ENCODE peak calls at places on chromosomes 2 and 18, in eight cellular contexts. One of them, this sample, is unnamed.
A peak's percentile ranks its signal among the peaks of the same experiment; 100 is the strongest.

GRCh38 chr2:21821697-21822227 is 698.0 kb downstream of the TDRD15 start:
- DNase-seq in EH: peak; percentile 48
- DNase-seq in NCI-H1930: no peak
- DNase-seq in NCI-H82: no peak
- DNase-seq in left lung: no peak
- DNase-seq in fibroblast of the conjunctiva: no peak
- DNase-seq in testis: no peak
- DNase-seq in AG08395: no peak
- DNase-seq in this sample: no peak

GRCh38 chr2:182587831-182588230 is 128.2 kb upstream of the DNAJC10 start:
- DNase-seq in EH: peak; percentile 94
- DNase-seq in fibroblast of the conjunctiva: peak; percentile 32
- DNase-seq in AG08395: peak; percentile 54
- DNase-seq in NCI-H1930: no peak
- DNase-seq in testis: no peak
- DNase-seq in left lung: no peak
- DNase-seq in NCI-H82: no peak
- DNase-seq in this sample: no peak

GRCh38 chr18:57209697-57210096 is 62.8 kb downstream of the BOD1L2 start:
- DNase-seq in left lung: no peak
- DNase-seq in testis: no peak
- DNase-seq in EH: no peak
- DNase-seq in AG08395: no peak
- DNase-seq in NCI-H1930: no peak
- DNase-seq in fibroblast of the conjunctiva: no peak
- DNase-seq in NCI-H82: no peak
- DNase-seq in this sample: no peak

GRCh38 chr2:38507712-38508111 is 95.0 kb downstream of the HNRNPLL start:
- DNase-seq in fibroblast of the conjunctiva: no peak
- DNase-seq in NCI-H1930: no peak
- DNase-seq in EH: no peak
- DNase-seq in left lung: no peak
- DNase-seq in NCI-H82: no peak
- DNase-seq in testis: no peak
- DNase-seq in AG08395: no peak
- DNase-seq in this sample: no peak

GRCh38 chr18:49755489-49755888 is 57.8 kb downstream of the ACAA2 start:
- DNase-seq in EH: no peak
- DNase-seq in testis: no peak
- DNase-seq in left lung: no peak
- DNase-seq in NCI-H82: no peak
- DNase-seq in NCI-H1930: no peak
- DNase-seq in fibroblast of the conjunctiva: no peak
- DNase-seq in AG08395: no peak
- DNase-seq in this sample: no peak

GRCh38 chr2:200383380-200384110 is 77.1 kb downstream of the SPATS2L start:
- DNase-seq in testis: no peak
- DNase-seq in AG08395: peak; percentile 48
- DNase-seq in NCI-H1930: no peak
- DNase-seq in NCI-H82: no peak
- DNase-seq in left lung: no peak
- DNase-seq in EH: peak; percentile 70
- DNase-seq in fibroblast of the conjunctiva: peak; percentile 76
- DNase-seq in this sample: no peak

GRCh38 chr2:145066795-145067194 is 546.9 kb upstream of the ZEB2 start:
- DNase-seq in fibroblast of the conjunctiva: no peak
- DNase-seq in testis: peak; percentile 20
- DNase-seq in left lung: no peak
- DNase-seq in EH: no peak
- DNase-seq in AG08395: peak; percentile 24
- DNase-seq in NCI-H1930: no peak
- DNase-seq in NCI-H82: no peak
- DNase-seq in this sample: no peak

GRCh38 chr2:4979127-4979526 is 713.1 kb upstream of the SOX11 start:
- DNase-seq in left lung: no peak
- DNase-seq in NCI-H1930: no peak
- DNase-seq in NCI-H82: no peak
- DNase-seq in testis: no peak
- DNase-seq in EH: no peak
- DNase-seq in AG08395: no peak
- DNase-seq in fibroblast of the conjunctiva: no peak
- DNase-seq in this sample: no peak

GRCh38 chr2:170369894-170370293 is 191.9 kb downstream of the MYO3B start:
- DNase-seq in NCI-H1930: peak; percentile 59
- DNase-seq in EH: peak; percentile 21
- DNase-seq in NCI-H82: peak; percentile 19
- DNase-seq in fibroblast of the conjunctiva: peak; percentile 6
- DNase-seq in left lung: no peak
- DNase-seq in AG08395: peak; percentile 12
- DNase-seq in testis: no peak
- DNase-seq in this sample: no peak

GRCh38 chr18:58125183-58125582 is 81.2 kb downstream of the NEDD4L start:
- DNase-seq in EH: no peak
- DNase-seq in NCI-H1930: no peak
- DNase-seq in left lung: no peak
- DNase-seq in AG08395: no peak
- DNase-seq in fibroblast of the conjunctiva: no peak
- DNase-seq in NCI-H82: no peak
- DNase-seq in testis: no peak
- DNase-seq in this sample: no peak

GRCh38 chr2:113886479-113887383 is 3.2 kb upstream of the ACTR3 start:
- DNase-seq in EH: peak; percentile 97
- DNase-seq in testis: peak; percentile 22
- DNase-seq in fibroblast of the conjunctiva: no peak
- DNase-seq in NCI-H1930: no peak
- DNase-seq in left lung: no peak
- DNase-seq in NCI-H82: no peak
- DNase-seq in AG08395: peak; percentile 80
- DNase-seq in this sample: no peak

GRCh38 chr2:152481881-152482280 is 146.9 kb downstream of the FMNL2 start:
- DNase-seq in fibroblast of the conjunctiva: no peak
- DNase-seq in AG08395: no peak
- DNase-seq in NCI-H1930: no peak
- DNase-seq in NCI-H82: no peak
- DNase-seq in testis: no peak
- DNase-seq in EH: no peak
- DNase-seq in left lung: no peak
- DNase-seq in this sample: no peak

GRCh38 chr2:11551569-11552259 is 17.9 kb downstream of the GREB1 start:
- DNase-seq in AG08395: no peak
- DNase-seq in EH: no peak
- DNase-seq in NCI-H1930: no peak
- DNase-seq in left lung: no peak
- DNase-seq in testis: peak; percentile 12
- DNase-seq in fibroblast of the conjunctiva: no peak
- DNase-seq in NCI-H82: no peak
- DNase-seq in this sample: no peak

GRCh38 chr2:143158098-143158497 is 28.9 kb downstream of the ARHGAP15 start:
- DNase-seq in NCI-H82: no peak
- DNase-seq in AG08395: no peak
- DNase-seq in EH: no peak
- DNase-seq in fibroblast of the conjunctiva: no peak
- DNase-seq in testis: no peak
- DNase-seq in left lung: no peak
- DNase-seq in NCI-H1930: no peak
- DNase-seq in this sample: no peak

GRCh38 chr2:75342504-75343175 is 143.3 kb upstream of the TACR1 start:
- DNase-seq in fibroblast of the conjunctiva: no peak
- DNase-seq in testis: no peak
- DNase-seq in NCI-H82: no peak
- DNase-seq in NCI-H1930: no peak
- DNase-seq in left lung: no peak
- DNase-seq in EH: no peak
- DNase-seq in AG08395: no peak
- DNase-seq in this sample: no peak

GRCh38 chr2:28810384-28811285 is at the start of gene SPDYA:
- DNase-seq in NCI-H82: peak; percentile 87
- DNase-seq in EH: peak; percentile 75
- DNase-seq in NCI-H1930: no peak
- DNase-seq in left lung: peak; percentile 92
- DNase-seq in AG08395: peak; percentile 75
- DNase-seq in fibroblast of the conjunctiva: peak; percentile 22
- DNase-seq in testis: peak; percentile 87
- DNase-seq in this sample: peak; percentile 78

GRCh38 chr2:75224636-75225094 is 25.3 kb upstream of the TACR1 start:
- DNase-seq in EH: no peak
- DNase-seq in left lung: no peak
- DNase-seq in AG08395: no peak
- DNase-seq in NCI-H1930: no peak
- DNase-seq in testis: no peak
- DNase-seq in NCI-H82: no peak
- DNase-seq in fibroblast of the conjunctiva: no peak
- DNase-seq in this sample: no peak

GRCh38 chr18:58148954-58149471 is 105.0 kb downstream of the NEDD4L start:
- DNase-seq in fibroblast of the conjunctiva: no peak
- DNase-seq in EH: no peak
- DNase-seq in NCI-H1930: no peak
- DNase-seq in NCI-H82: no peak
- DNase-seq in AG08395: no peak
- DNase-seq in testis: no peak
- DNase-seq in left lung: no peak
- DNase-seq in this sample: no peak

GRCh38 chr2:10434885-10435419 is 13.2 kb downstream of the ODC1 start:
- DNase-seq in NCI-H1930: peak; percentile 50
- DNase-seq in fibroblast of the conjunctiva: no peak
- DNase-seq in testis: peak; percentile 70
- DNase-seq in AG08395: peak; percentile 88
- DNase-seq in left lung: peak; percentile 94
- DNase-seq in EH: peak; percentile 75
- DNase-seq in NCI-H82: peak; percentile 91
- DNase-seq in this sample: peak; percentile 56

This sample was measured in CD8-positive, alpha-beta memory T cell.